ENCODE peak calls at places on chromosomes 13 and 19, in eight cellular contexts. F is HCT116, B is left lung, Z is tibial nerve, L is SK-N-SH, Q is brain microvascular endothelial cell, X is ascending aorta, M is mammary epithelial cell. P is an unnamed sample.

GRCh38 chr19:55087542-55087935 is 11.9 kb downstream of the EPS8L1 start:
- DNase-seq in Z (no peak), B (no peak), X (no peak), Q (no peak), L (no peak), M (no peak), F (no peak), P (no peak)

GRCh38 chr19:37136118-37136517 is 36.4 kb downstream of the ZNF585A start:
- DNase-seq in M (no peak), Q (no peak), L (no peak), X (no peak), Z (no peak), B (no peak), F (no peak), P (no peak)

GRCh38 chr19:5547881-5548280 is 19.9 kb downstream of the TINCR start:
- DNase-seq in F (no peak), L (peak; percentile 60), Q (peak; percentile 13), B (no peak), X (no peak), M (peak; percentile 46), Z (no peak), P (peak; percentile 53)

GRCh38 chr13:25375727-25376358 is 4.1 kb downstream of the ATP8A2 start:
- DNase-seq in X (no peak), B (no peak), Q (peak; percentile 28), M (peak; percentile 14), F (peak; percentile 31), L (peak; percentile 76), Z (no peak), P (peak; percentile 72)

GRCh38 chr19:40525234-40526051 is 51.2 kb upstream of the SHKBP1 start:
- DNase-seq in L (no peak), Z (no peak), Q (no peak), F (no peak), X (no peak), B (no peak), M (no peak), P (no peak)

GRCh38 chr19:38401148-38401547 is 1.7 kb upstream of the FAM98C start:
- DNase-seq in M (peak; percentile 48), B (no peak), Q (peak; percentile 14), X (no peak), L (no peak), F (no peak), Z (no peak), P (no peak)

GRCh38 chr13:33606692-33607091 is 211.3 kb upstream of the RFC3 start:
- DNase-seq in F (no peak), Q (no peak), L (no peak), Z (no peak), B (no peak), M (no peak), X (no peak), P (peak; percentile 59)

GRCh38 chr19:53927745-53928144 is 18.7 kb downstream of the CACNG7 start:
- DNase-seq in M (peak; percentile 29), Z (no peak), F (no peak), L (no peak), Q (peak; percentile 58), X (no peak), B (no peak), P (peak; percentile 41)

GRCh38 chr13:26785845-26786630 is 25.5 kb upstream of the GPR12 start:
- DNase-seq in F (no peak), X (no peak), L (no peak), B (no peak), Q (no peak), Z (no peak), M (peak; percentile 3), P (no peak)

GRCh38 chr19:45515081-45515624 is 7.9 kb downstream of the VASP start:
- DNase-seq in Z (no peak), Q (no peak), X (no peak), B (peak; percentile 83), M (no peak), L (no peak), F (no peak), P (no peak)

GRCh38 chr19:4208385-4209094 is 20.8 kb upstream of the EBI3 start:
- DNase-seq in Q (peak; percentile 45), F (peak; percentile 66), L (peak; percentile 68), B (no peak), M (peak; percentile 45), Z (no peak), X (no peak), P (no peak)

GRCh38 chr19:5873617-5874199 is 3.4 kb upstream of the FUT5 start:
- DNase-seq in M (no peak), L (peak; percentile 10), Q (no peak), F (no peak), X (no peak), B (no peak), Z (no peak), P (no peak)

GRCh38 chr13:49904729-49905456 is 31.2 kb downstream of the SPRYD7 start:
- DNase-seq in X (no peak), F (no peak), Z (no peak), Q (no peak), B (no peak), L (no peak), M (no peak), P (no peak)

GRCh38 chr13:41352935-41353801 is 42.1 kb downstream of the NAA16 start:
- DNase-seq in L (peak; percentile 55), M (peak; percentile 56), F (peak; percentile 62), Z (no peak), X (no peak), Q (peak; percentile 81), B (no peak), P (peak; percentile 53)

GRCh38 chr13:100657881-100658315 is 16.7 kb downstream of the TMTC4 start:
- DNase-seq in L (no peak), X (no peak), M (no peak), B (no peak), Q (no peak), F (no peak), Z (no peak), P (no peak)

GRCh38 chr19:49142866-49143335 is 12.3 kb downstream of the HRC start:
- DNase-seq in X (peak; percentile 64), Z (no peak), L (peak; percentile 95), F (no peak), Q (peak; percentile 90), B (peak; percentile 90), M (peak; percentile 76), P (peak; percentile 90)
- TF ChIP-seq CTCF in X (no peak), Z (no peak), L (no peak), F (no peak), Q (no peak), B (no peak), M (no peak), P (no peak)

GRCh38 chr19:9782282-9782681 is 13.7 kb upstream of the ZNF846 start:
- DNase-seq in F (no peak), X (no peak), L (no peak), B (no peak), Z (no peak), M (no peak), Q (no peak), P (no peak)
- H3K27me3 ChIP-seq in F (no peaks in the 10 kb centered on the region), X (no peaks in the 10 kb centered on the region), L (no peaks in the 10 kb centered on the region), B (no peaks in the 10 kb centered on the region), Z (no peaks in the 10 kb centered on the region), M (no peaks in the 10 kb centered on the region), Q (no peaks in the 10 kb centered on the region), P (no peaks in the 10 kb centered on the region)

GRCh38 chr13:107095876-107096275 is 527.9 kb upstream of the ARGLU1 start:
- DNase-seq in B (no peak), M (no peak), Z (no peak), Q (no peak), L (no peak), F (no peak), X (no peak), P (no peak)
- H3K36me3 ChIP-seq in B (no peaks in the 10 kb centered on the region), M (no peaks in the 10 kb centered on the region), Z (no peaks in the 10 kb centered on the region), Q (no peaks in the 10 kb centered on the region), L (no peaks in the 10 kb centered on the region), F (no peaks in the 10 kb centered on the region), X (no peaks in the 10 kb centered on the region), P (no peaks in the 10 kb centered on the region)

GRCh38 chr19:42023121-42023942 is 29.3 kb upstream of the ATP1A3 start:
- DNase-seq in F (peak; percentile 28), L (peak; percentile 63), Q (peak; percentile 15), B (no peak), M (no peak), X (no peak), Z (no peak), P (peak; percentile 45)
- TF ChIP-seq CTCF in F (peak; percentile 77), L (peak; percentile 43), Q (peak; percentile 65), B (no peak), M (peak; percentile 24), X (no peak), Z (no peak), P (peak; percentile 37)